ENCODE peak calls at places on chromosomes 13 and 19, in four cellular contexts. S is H1, F is GM12891, Y is HepG2. G is an unnamed sample.

GRCh38 chr19:18098891-18099622 is 1.5 kb downstream of the MAST3 start:
- DNase-seq in S (no peak), F (peak), Y (no peak), G (peak)

GRCh38 chr13:40197936-40198335 is 468.5 kb downstream of the FOXO1 start:
- DNase-seq in S (no peak), F (no peak), Y (no peak), G (no peak)

GRCh38 chr13:92355213-92355612 is 871.4 kb upstream of the GPC6 start:
- DNase-seq in S (no peak), F (no peak), Y (peak), G (no peak)

GRCh38 chr19:29965529-29965928 is 23.5 kb downstream of the URI1 start:
- DNase-seq in S (no peak), F (no peak), Y (no peak), G (no peak)

GRCh38 chr19:54492568-54492967 is 10.1 kb upstream of the LAIR2 start:
- DNase-seq in S (no peak), F (no peak), Y (no peak), G (no peak)

GRCh38 chr19:22609630-22610029 is 24.5 kb upstream of the ZNF492 start:
- DNase-seq in S (no peak), F (no peak), Y (no peak), G (no peak)

GRCh38 chr19:38632476-38633213 is 13.7 kb downstream of the EIF3K start:
- DNase-seq in S (no peak), F (no peak), Y (no peak), G (no peak)

GRCh38 chr13:31134055-31134711 is 27.5 kb downstream of the HSPH1 start:
- DNase-seq in S (no peak), F (no peak), Y (no peak), G (no peak)

GRCh38 chr19:38251564-38252051 is 4.6 kb downstream of the PPP1R14A start:
- DNase-seq in S (no peak), F (no peak), Y (no peak), G (no peak)

GRCh38 chr13:46659413-46660065 is 106.6 kb downstream of the LRCH1 start:
- DNase-seq in S (no peak), F (no peak), Y (peak), G (no peak)

GRCh38 chr13:104004572-104004971 is 938.4 kb upstream of the SLC10A2 start:
- DNase-seq in S (no peak), F (no peak), Y (no peak), G (no peak)

GRCh38 chr13:110921209-110921608 is 6.3 kb upstream of the ANKRD10 start:
- DNase-seq in S (no peak), F (no peak), Y (no peak), G (no peak)

GRCh38 chr13:113882266-113882627 is 18.4 kb upstream of the GAS6 start:
- DNase-seq in S (no peak), F (no peak), Y (no peak), G (no peak)

GRCh38 chr19:47363758-47364529 is 14.8 kb downstream of the DHX34 start:
- DNase-seq in S (no peak), F (no peak), Y (no peak), G (no peak)

GRCh38 chr19:11848200-11848593 is 329 bp upstream of the ZNF439 start:
- DNase-seq in S (no peak), F (no peak), Y (no peak), G (no peak)

GRCh38 chr19:1107655-1108261 is 4.0 kb downstream of the GPX4 start:
- DNase-seq in S (no peak), F (no peak), Y (no peak), G (no peak)

GRCh38 chr19:9857920-9858746 is 23.0 kb downstream of the PIN1 start:
- DNase-seq in S (no peak), F (peak), Y (no peak), G (no peak)

GRCh38 chr19:10363789-10364281 is 16.5 kb downstream of the TYK2 start:
- DNase-seq in S (no peak), F (no peak), Y (no peak), G (no peak)

GRCh38 chr13:105762096-105762495 is 773.4 kb downstream of the EFNB2 start:
- DNase-seq in S (no peak), F (no peak), Y (no peak), G (no peak)

GRCh38 chr19:19372656-19373416 is 32.6 kb upstream of the GATAD2A start:
- DNase-seq in S (no peak), F (no peak), Y (peak), G (no peak)

GRCh38 chr19:20422616-20423205 is 142.9 kb downstream of the ZNF737 start:
- DNase-seq in S (no peak), F (no peak), Y (no peak), G (no peak)

GRCh38 chr13:42883142-42883541 is 101.8 kb downstream of the FAM216B start:
- DNase-seq in S (no peak), F (no peak), Y (no peak), G (no peak)

GRCh38 chr13:35349673-35350278 is 126.7 kb downstream of the MAB21L1 start:
- DNase-seq in S (no peak), F (no peak), Y (peak), G (no peak)

GRCh38 chr13:78806457-78806856 is 147.5 kb upstream of the OBI1 start:
- DNase-seq in S (no peak), F (no peak), Y (peak), G (no peak)
- TF ChIP-seq TAF1 in S (no peak), F (no peak), Y (no peak), G (no peak)

DNA sequence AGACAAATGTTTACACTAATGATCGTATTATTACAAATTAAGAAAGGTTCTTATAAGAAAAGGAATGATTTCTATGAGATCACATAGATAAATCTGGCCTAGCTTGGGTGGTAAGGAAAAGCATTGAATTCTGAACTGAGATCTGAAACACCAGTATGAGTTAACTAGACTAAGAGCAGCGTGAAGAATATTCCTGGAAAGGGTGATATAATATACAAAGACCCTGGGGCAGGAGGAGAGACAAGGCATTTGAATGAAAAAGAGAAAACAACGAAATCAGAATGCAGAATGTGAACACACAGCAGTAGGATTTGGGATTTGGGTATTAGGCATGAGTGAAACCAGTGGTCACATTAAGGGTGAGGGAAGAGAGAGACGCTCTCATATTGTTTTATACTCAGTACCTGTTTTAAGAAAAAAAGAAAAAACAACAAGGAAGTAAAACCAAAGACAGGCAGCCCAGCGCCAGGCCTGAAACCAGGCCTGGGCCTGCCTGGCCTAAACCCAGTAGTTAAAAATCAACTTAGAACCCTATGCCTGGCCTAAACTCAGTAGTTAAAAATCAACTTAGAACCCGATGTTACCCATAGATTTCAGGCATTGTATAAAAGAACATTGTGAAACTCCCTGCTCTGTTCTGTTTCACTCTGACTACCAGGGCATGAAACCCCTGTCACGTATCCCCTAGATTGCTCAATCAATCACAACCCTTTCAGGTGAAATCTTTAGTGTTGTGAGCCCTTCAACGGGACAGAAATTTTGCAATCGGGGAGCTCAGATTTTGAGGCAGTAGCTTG is 287.1 kb downstream of the ITGBL1 start:
- DNase-seq in S (no peak), F (no peak), Y (peak), G (no peak)
- TF ChIP-seq POLR2A in S (no peak), F (no peak), Y (no peak), G (no peak)

DNA sequence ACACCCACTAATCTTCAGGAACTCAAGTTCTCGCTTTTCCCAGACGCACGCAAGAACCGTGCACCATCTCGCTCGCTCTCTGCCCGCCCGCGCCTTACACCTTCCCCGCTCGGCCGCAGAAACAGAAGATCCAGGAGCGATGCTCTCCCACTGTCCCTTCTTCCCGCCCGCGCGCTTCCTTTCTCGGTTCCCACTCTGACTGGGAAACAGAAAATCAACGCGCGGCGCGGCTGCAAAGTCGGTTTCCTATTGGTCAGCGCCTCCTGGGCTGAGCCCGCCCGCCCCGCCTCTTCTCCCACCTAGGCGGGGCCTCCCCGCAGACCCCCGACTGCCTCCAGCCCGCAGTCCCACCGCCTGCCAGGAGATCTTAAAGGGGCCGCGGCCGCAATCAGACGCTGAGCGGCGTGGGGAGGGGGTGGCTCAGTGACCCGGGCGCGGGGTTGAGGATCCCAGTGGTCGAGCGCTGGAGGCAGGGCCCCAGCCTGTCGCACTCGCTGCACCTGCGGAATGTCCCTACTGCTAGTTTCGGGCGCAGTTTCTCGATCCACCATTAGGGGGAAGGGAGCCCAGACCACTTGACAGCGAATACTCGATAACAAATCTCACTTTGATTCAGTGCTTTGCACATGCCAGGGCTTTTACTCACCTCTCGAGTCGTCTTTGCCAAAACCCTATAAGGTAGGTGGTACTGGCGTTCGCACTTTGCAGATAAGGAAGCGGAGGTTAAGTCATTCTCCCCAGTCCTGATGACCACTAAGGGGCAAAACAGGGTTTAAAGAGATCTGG is 700 bp upstream of the SLC25A23 start:
- DNase-seq in S (peak), F (peak), Y (peak), G (peak)
- TF ChIP-seq POLR2AphosphoS5 in S (peak), F (no peak), Y (no peak), G (no peak)

DNA sequence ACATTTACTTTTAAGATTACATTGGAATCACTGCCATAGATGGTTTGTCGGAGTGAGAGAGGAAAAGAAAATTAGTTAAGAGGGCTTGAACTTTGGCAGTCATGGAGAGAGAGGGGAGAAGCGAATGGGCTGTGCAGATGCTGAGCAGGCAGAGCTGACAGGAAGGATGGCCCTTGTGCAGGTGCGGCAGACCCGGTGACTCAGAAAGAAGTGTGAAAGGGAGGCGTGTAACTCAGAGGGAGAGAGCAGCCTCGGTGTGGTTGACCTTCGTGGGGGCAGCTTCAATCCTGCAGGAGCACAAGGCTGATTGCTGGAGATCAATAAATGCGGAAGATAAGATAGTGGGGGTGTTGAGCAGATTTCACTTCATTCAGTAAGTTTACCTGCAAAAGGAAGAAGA is 76.9 kb downstream of the TNFSF13B start:
- DNase-seq in S (no peak), F (no peak), Y (no peak), G (no peak)
- TF ChIP-seq TAF1 in S (no peak), F (no peak), Y (no peak), G (no peak)

G was measured in GM12892.